ENCODE peak calls at places on chromosomes 12 and 14, in four cellular contexts. One of them, this sample, is unnamed.

GRCh38 chr14:52355016-52355430 is 40.9 kb downstream of the PTGER2 start:
- DNase-seq in neural progenitor cell: peak; percentile 14
- DNase-seq in IMR-90: peak; percentile 95
- DNase-seq in heart right ventricle: no peak
- DNase-seq in this sample: peak; percentile 88

GRCh38 chr14:89041245-89041585 is 216.8 kb downstream of the TTC8 start:
- DNase-seq in neural progenitor cell: no peak
- DNase-seq in IMR-90: no peak
- DNase-seq in heart right ventricle: no peak
- DNase-seq in this sample: no peak

GRCh38 chr14:55188686-55189295 is 2.6 kb downstream of the DLGAP5 start:
- DNase-seq in neural progenitor cell: no peak
- DNase-seq in IMR-90: peak; percentile 31
- DNase-seq in heart right ventricle: no peak
- DNase-seq in this sample: no peak

GRCh38 chr12:22173154-22173553 is 127.1 kb downstream of the CMAS start:
- DNase-seq in neural progenitor cell: no peak
- DNase-seq in IMR-90: no peak
- DNase-seq in heart right ventricle: no peak
- DNase-seq in this sample: no peak

GRCh38 chr12:68067762-68068376 is 78.6 kb downstream of the IFNG-AS1 start:
- DNase-seq in neural progenitor cell: no peak
- DNase-seq in IMR-90: no peak
- DNase-seq in heart right ventricle: no peak
- DNase-seq in this sample: no peak

GRCh38 chr14:76884394-76884793 is 58.2 kb downstream of the LRRC74A start:
- DNase-seq in neural progenitor cell: no peak
- DNase-seq in IMR-90: no peak
- DNase-seq in heart right ventricle: no peak
- DNase-seq in this sample: no peak

GRCh38 chr14:91293281-91293680 is 48.8 kb upstream of the GPR68 start:
- DNase-seq in neural progenitor cell: no peak
- DNase-seq in IMR-90: no peak
- DNase-seq in heart right ventricle: no peak
- DNase-seq in this sample: no peak

GRCh38 chr14:74697543-74697942 is 15.3 kb downstream of the AREL1 start:
- DNase-seq in neural progenitor cell: no peak
- DNase-seq in IMR-90: peak; percentile 94
- DNase-seq in heart right ventricle: no peak
- DNase-seq in this sample: no peak

GRCh38 chr12:116712458-116713303 is 25.2 kb downstream of the SPRING1 start:
- DNase-seq in neural progenitor cell: no peak
- DNase-seq in IMR-90: no peak
- DNase-seq in heart right ventricle: no peak
- DNase-seq in this sample: no peak

GRCh38 chr12:116539905-116540482 is 19.2 kb upstream of the MAP1LC3B2 start:
- DNase-seq in neural progenitor cell: peak; percentile 93
- DNase-seq in IMR-90: peak; percentile 72
- DNase-seq in heart right ventricle: no peak
- DNase-seq in this sample: no peak

GRCh38 chr12:98174410-98174809 is 341.0 kb upstream of the TMPO start:
- DNase-seq in neural progenitor cell: no peak
- DNase-seq in IMR-90: no peak
- DNase-seq in heart right ventricle: no peak
- DNase-seq in this sample: no peak

GRCh38 chr14:91242635-91243034 is 1.9 kb downstream of the GPR68 start:
- DNase-seq in neural progenitor cell: no peak
- DNase-seq in IMR-90: no peak
- DNase-seq in heart right ventricle: no peak
- DNase-seq in this sample: no peak

GRCh38 chr14:79514700-79515099 is 696.6 kb downstream of the DIO2 start:
- DNase-seq in neural progenitor cell: no peak
- DNase-seq in IMR-90: peak; percentile 73
- DNase-seq in heart right ventricle: no peak
- DNase-seq in this sample: peak; percentile 86

GRCh38 chr12:14284189-14284722 is 81.2 kb upstream of the ATF7IP start:
- DNase-seq in neural progenitor cell: peak; percentile 24
- DNase-seq in IMR-90: peak; percentile 10
- DNase-seq in heart right ventricle: peak; percentile 47
- DNase-seq in this sample: no peak

GRCh38 chr14:44783899-44784298 is 177.8 kb downstream of the KLHL28 start:
- DNase-seq in neural progenitor cell: no peak
- DNase-seq in IMR-90: no peak
- DNase-seq in heart right ventricle: no peak
- DNase-seq in this sample: no peak

GRCh38 chr14:71534506-71534905 is 397.7 kb upstream of the RGS6 start:
- DNase-seq in neural progenitor cell: no peak
- DNase-seq in IMR-90: no peak
- DNase-seq in heart right ventricle: no peak
- DNase-seq in this sample: no peak

GRCh38 chr12:2467447-2468195 is 327.1 kb upstream of the FKBP4 start:
- DNase-seq in neural progenitor cell: no peak
- DNase-seq in IMR-90: no peak
- DNase-seq in heart right ventricle: no peak
- DNase-seq in this sample: no peak

GRCh38 chr14:67683821-67684220 is 9.4 kb upstream of the VTI1B start:
- DNase-seq in neural progenitor cell: no peak
- DNase-seq in IMR-90: no peak
- DNase-seq in heart right ventricle: no peak
- DNase-seq in this sample: no peak

GRCh38 chr12:49543914-49544815 is 5.3 kb downstream of the KCNH3 start:
- DNase-seq in neural progenitor cell: no peak
- DNase-seq in IMR-90: no peak
- DNase-seq in heart right ventricle: no peak
- DNase-seq in this sample: no peak

GRCh38 chr14:29925106-29925722 is 2.4 kb downstream of the PRKD1 start:
- DNase-seq in neural progenitor cell: peak; percentile 26
- DNase-seq in IMR-90: peak; percentile 80
- DNase-seq in heart right ventricle: no peak
- DNase-seq in this sample: no peak

GRCh38 chr12:4107436-4107878 is 166.1 kb upstream of the CCND2 start:
- DNase-seq in neural progenitor cell: peak; percentile 73
- DNase-seq in IMR-90: peak; percentile 53
- DNase-seq in heart right ventricle: peak; percentile 55
- DNase-seq in this sample: no peak

GRCh38 chr12:109952160-109952858 is 43.9 kb downstream of the GIT2 start:
- DNase-seq in neural progenitor cell: no peak
- DNase-seq in IMR-90: no peak
- DNase-seq in heart right ventricle: no peak
- DNase-seq in this sample: no peak

GRCh38 chr14:41130274-41130673 is 476.4 kb upstream of the LRFN5 start:
- DNase-seq in neural progenitor cell: peak; percentile 7
- DNase-seq in IMR-90: no peak
- DNase-seq in heart right ventricle: no peak
- DNase-seq in this sample: no peak

GRCh38 chr12:124684971-124685688 is 117.7 kb upstream of the NCOR2 start:
- DNase-seq in neural progenitor cell: no peak
- DNase-seq in IMR-90: peak; percentile 69
- DNase-seq in heart right ventricle: no peak
- DNase-seq in this sample: no peak

GRCh38 chr12:76880156-76881023 is 1.6 kb upstream of the CSRP2 start:
- DNase-seq in neural progenitor cell: no peak
- DNase-seq in IMR-90: peak; percentile 88
- DNase-seq in heart right ventricle: no peak
- DNase-seq in this sample: no peak

GRCh38 chr12:112964915-112965314 is 13.4 kb upstream of the OAS2 start:
- DNase-seq in neural progenitor cell: no peak
- DNase-seq in IMR-90: no peak
- DNase-seq in heart right ventricle: no peak
- DNase-seq in this sample: no peak
- H3K36me3 ChIP-seq in neural progenitor cell: no peaks in the 10 kb centered on the region
- H3K36me3 ChIP-seq in IMR-90: no peaks in the 10 kb centered on the region
- H3K36me3 ChIP-seq in heart right ventricle: peaks cover 99% of the 10 kb centered on the region
- H3K36me3 ChIP-seq in this sample: no peaks in the 10 kb centered on the region

GRCh38 chr14:60650382-60650961 is 1.2 kb upstream of the SIX1 start:
- DNase-seq in neural progenitor cell: peak; percentile 40
- DNase-seq in IMR-90: peak; percentile 34
- DNase-seq in heart right ventricle: no peak
- DNase-seq in this sample: no peak
- H3K4me3 ChIP-seq in neural progenitor cell: peak overlapping the region; percentile 43
- H3K4me3 ChIP-seq in IMR-90: peak overlapping the region; percentile 74
- H3K4me3 ChIP-seq in heart right ventricle: no peak overlapping the region
- H3K4me3 ChIP-seq in this sample: no peak overlapping the region

GRCh38 chr14:103492156-103492555 is 30.5 kb downstream of the CKB start:
- DNase-seq in neural progenitor cell: no peak
- DNase-seq in IMR-90: no peak
- DNase-seq in heart right ventricle: no peak
- DNase-seq in this sample: no peak
- H3K36me3 ChIP-seq in neural progenitor cell: peaks cover 7% of the 10 kb centered on the region
- H3K36me3 ChIP-seq in IMR-90: peaks cover 50% of the 10 kb centered on the region
- H3K36me3 ChIP-seq in heart right ventricle: peaks cover 100% of the 10 kb centered on the region
- H3K36me3 ChIP-seq in this sample: peaks cover 3% of the 10 kb centered on the region

GRCh38 chr12:42918387-42918786 is 328.8 kb upstream of the PRICKLE1 start:
- DNase-seq in neural progenitor cell: no peak
- DNase-seq in IMR-90: no peak
- DNase-seq in heart right ventricle: no peak
- DNase-seq in this sample: peak; percentile 34

GRCh38 chr12:42921741-42922511 is 332.4 kb upstream of the PRICKLE1 start:
- DNase-seq in neural progenitor cell: no peak
- DNase-seq in IMR-90: peak; percentile 77
- DNase-seq in heart right ventricle: no peak
- DNase-seq in this sample: peak; percentile 21

GRCh38 chr12:42916143-42916542 is 326.6 kb upstream of the PRICKLE1 start:
- DNase-seq in neural progenitor cell: no peak
- DNase-seq in IMR-90: no peak
- DNase-seq in heart right ventricle: no peak
- DNase-seq in this sample: peak; percentile 43

GRCh38 chr12:42922512-42922865 is 332.9 kb upstream of the PRICKLE1 start:
- DNase-seq in neural progenitor cell: no peak
- DNase-seq in IMR-90: no peak
- DNase-seq in heart right ventricle: no peak
- DNase-seq in this sample: no peak

GRCh38 chr12:42919691-42920090 is 330.1 kb upstream of the PRICKLE1 start:
- DNase-seq in neural progenitor cell: no peak
- DNase-seq in IMR-90: no peak
- DNase-seq in heart right ventricle: no peak
- DNase-seq in this sample: no peak
- H3K4me3 ChIP-seq in neural progenitor cell: no peak overlapping the region
- H3K4me3 ChIP-seq in IMR-90: no peak overlapping the region
- H3K4me3 ChIP-seq in heart right ventricle: no peak overlapping the region
- H3K4me3 ChIP-seq in this sample: no peak overlapping the region